ENCODE peak calls at places on chromosomes 12 and 14, in four cellular contexts. N, U, B and I are unnamed samples.

GRCh38 chr12:67483871-67484554 is 164.5 kb upstream of the DYRK2 start:
- DNase-seq in N (no peak), B (no peak), U (no peak), I (no peak)

GRCh38 chr14:97634786-97635185 is 837.6 kb downstream of the VRK1 start:
- DNase-seq in B (peak; percentile 65), N (no peak), U (peak; percentile 14), I (no peak)

GRCh38 chr12:46657416-46658411 is 168.1 kb downstream of the SLC38A4 start:
- DNase-seq in U (no peak), B (no peak), N (no peak), I (no peak)

GRCh38 chr12:105100207-105100985 is 7.1 kb upstream of the WASHC4 start:
- DNase-seq in B (no peak), N (no peak), U (no peak), I (no peak)

GRCh38 chr14:103427485-103428443 is 42.5 kb downstream of the MARK3 start:
- DNase-seq in U (no peak), N (peak; percentile 42), B (peak; percentile 35), I (no peak)

GRCh38 chr12:124679533-124680371 is 112.3 kb upstream of the NCOR2 start:
- DNase-seq in N (peak; percentile 89), B (no peak), U (no peak), I (peak; percentile 61)

GRCh38 chr14:21796912-21797311 is 123.3 kb upstream of the OR4E1 start:
- DNase-seq in B (peak; percentile 41), N (no peak), U (no peak), I (no peak)

GRCh38 chr12:58068706-58069105 is 127.3 kb downstream of the ATP23 start:
- DNase-seq in N (no peak), U (no peak), B (no peak), I (no peak)

GRCh38 chr12:64680235-64680634 is 69.9 kb downstream of the RASSF3 start:
- DNase-seq in B (no peak), N (no peak), U (no peak), I (no peak)

GRCh38 chr12:118334241-118334640 is 38.5 kb downstream of the TAOK3 start:
- DNase-seq in U (no peak), B (no peak), N (no peak), I (no peak)

GRCh38 chr12:50934981-50935807 is 17.1 kb upstream of the HIGD1C start:
- DNase-seq in B (no peak), N (no peak), U (no peak), I (no peak)

GRCh38 chr12:100455896-100456295 is 17.8 kb upstream of the NR1H4 start:
- DNase-seq in B (no peak), N (no peak), U (no peak), I (no peak)

GRCh38 chr12:19151298-19151697 is 21.8 kb downstream of the PLEKHA5 start:
- DNase-seq in N (no peak), B (no peak), U (no peak), I (no peak)

GRCh38 chr12:120055231-120055630 is 61.3 kb downstream of the RAB35 start:
- DNase-seq in N (no peak), U (no peak), B (no peak), I (no peak)

GRCh38 chr12:123013185-123014095 is 33.0 kb downstream of the ARL6IP4 start:
- DNase-seq in B (no peak), N (peak; percentile 52), U (no peak), I (no peak)

GRCh38 chr12:52172956-52173355 is 18.9 kb downstream of the KRT80 start:
- DNase-seq in B (no peak), N (no peak), U (no peak), I (no peak)

GRCh38 chr14:89265229-89265628 is 151.8 kb downstream of the FOXN3 start:
- DNase-seq in U (no peak), N (no peak), B (no peak), I (no peak)

GRCh38 chr12:2329811-2330210 is 277.0 kb downstream of the CACNA1C start:
- DNase-seq in N (no peak), B (no peak), U (no peak), I (no peak)

GRCh38 chr12:113888435-113888834 is 77.7 kb downstream of the RBM19 start:
- DNase-seq in U (no peak), N (no peak), B (no peak), I (no peak)

GRCh38 chr14:104267895-104268294 is 129.5 kb downstream of the KIF26A start:
- DNase-seq in N (peak; percentile 9), U (no peak), B (no peak), I (no peak)

GRCh38 chr14:101559250-101559623 is 2.1 kb upstream of the DIO3 start:
- DNase-seq in B (no peak), N (no peak), U (no peak), I (no peak)

GRCh38 chr12:108605690-108606406 is 8.0 kb upstream of the TMEM119 start:
- DNase-seq in N (no peak), B (no peak), U (no peak), I (no peak)

GRCh38 chr12:12614342-12614741 is 2.7 kb downstream of the CREBL2 start:
- DNase-seq in N (no peak), U (no peak), B (no peak), I (no peak)

GRCh38 chr12:52821826-52822660 is 8.1 kb upstream of the KRT4 start:
- DNase-seq in B (no peak), U (no peak), N (no peak), I (no peak)

GRCh38 chr12:71027835-71028234 is 107.3 kb upstream of the PTPRR start:
- DNase-seq in B (no peak), N (no peak), U (no peak), I (no peak)

GRCh38 chr12:15854916-15855315 is 27.3 kb upstream of the STRAP start:
- DNase-seq in B (no peak), N (no peak), U (no peak), I (no peak)

GRCh38 chr12:5063149-5063548 is 19.5 kb downstream of the KCNA5 start:
- DNase-seq in U (no peak), B (no peak), N (no peak), I (no peak)

GRCh38 chr14:76810953-76811400 is 1.7 kb downstream of the ANGEL1 start:
- DNase-seq in B (peak; percentile 42), N (peak; percentile 51), U (peak; percentile 16), I (no peak)

GRCh38 chr14:76761849-76762616 is 765 bp downstream of the VASH1 start:
- DNase-seq in B (no peak), N (no peak), U (no peak), I (no peak)

GRCh38 chr12:131091413-131091975 is 137.8 kb downstream of the ADGRD1 start:
- DNase-seq in N (no peak), U (no peak), B (no peak), I (no peak)

GRCh38 chr14:78412475-78412874 is 242.3 kb downstream of the NRXN3 start:
- DNase-seq in B (no peak), U (no peak), N (no peak), I (no peak)

GRCh38 chr12:15754233-15754632 is 35.0 kb downstream of the EPS8 start:
- DNase-seq in U (no peak), N (no peak), B (no peak), I (no peak)

GRCh38 chr12:110577717-110578521 is 5.2 kb downstream of the PPTC7 start:
- DNase-seq in U (no peak), B (peak; percentile 50), N (no peak), I (no peak)